ENCODE peak calls at places on chromosomes 16 and 17, in four cellular contexts. One of them, this sample, is unnamed.

GRCh38 chr17:19659366-19660177 is 11.0 kb downstream of the ALDH3A2 start:
- DNase-seq in K562: no peak
- DNase-seq in SK-N-SH: no peak
- DNase-seq in HepG2: peak
- DNase-seq in this sample: no peak

GRCh38 chr17:32870969-32871368 is 6.0 kb downstream of the MYO1D start:
- DNase-seq in K562: no peak
- DNase-seq in SK-N-SH: no peak
- DNase-seq in HepG2: no peak
- DNase-seq in this sample: no peak

GRCh38 chr17:56351675-56352074 is 198.4 kb downstream of the ANKFN1 start:
- DNase-seq in K562: no peak
- DNase-seq in SK-N-SH: no peak
- DNase-seq in HepG2: no peak
- DNase-seq in this sample: no peak

GRCh38 chr17:27760069-27760885 is 40.1 kb downstream of the NOS2 start:
- DNase-seq in K562: peak
- DNase-seq in SK-N-SH: peak
- DNase-seq in HepG2: peak
- DNase-seq in this sample: peak

GRCh38 chr17:21299981-21300600 is 15.6 kb downstream of the MAP2K3 start:
- DNase-seq in K562: no peak
- DNase-seq in SK-N-SH: no peak
- DNase-seq in HepG2: no peak
- DNase-seq in this sample: no peak

GRCh38 chr17:30824002-30824355 is 513 bp downstream of the CRLF3 start:
- DNase-seq in K562: peak
- DNase-seq in SK-N-SH: peak
- DNase-seq in HepG2: no peak
- DNase-seq in this sample: peak

GRCh38 chr17:32445976-32446375 is 1.7 kb downstream of the PSMD11 start:
- DNase-seq in K562: no peak
- DNase-seq in SK-N-SH: no peak
- DNase-seq in HepG2: no peak
- DNase-seq in this sample: no peak

GRCh38 chr17:51770031-51770759 is 388.3 kb downstream of the CA10 start:
- DNase-seq in K562: no peak
- DNase-seq in SK-N-SH: no peak
- DNase-seq in HepG2: no peak
- DNase-seq in this sample: no peak

GRCh38 chr17:2194778-2195417 is 108.7 kb downstream of the SMG6 start:
- DNase-seq in K562: no peak
- DNase-seq in SK-N-SH: no peak
- DNase-seq in HepG2: no peak
- DNase-seq in this sample: peak

GRCh38 chr16:68075980-68076379 is 9.2 kb upstream of the NFATC3 start:
- DNase-seq in K562: no peak
- DNase-seq in SK-N-SH: no peak
- DNase-seq in HepG2: no peak
- DNase-seq in this sample: no peak

GRCh38 chr16:51440096-51440495 is 289.0 kb upstream of the SALL1 start:
- DNase-seq in K562: no peak
- DNase-seq in SK-N-SH: no peak
- DNase-seq in HepG2: no peak
- DNase-seq in this sample: no peak

GRCh38 chr17:62653831-62654829 is 26.7 kb downstream of the MRC2 start:
- DNase-seq in K562: peak
- DNase-seq in SK-N-SH: peak
- DNase-seq in HepG2: no peak
- DNase-seq in this sample: peak

GRCh38 chr17:27498615-27499316 is 42.5 kb downstream of the KSR1 start:
- DNase-seq in K562: no peak
- DNase-seq in SK-N-SH: no peak
- DNase-seq in HepG2: no peak
- DNase-seq in this sample: no peak

GRCh38 chr17:38761612-38762011 is 9.1 kb downstream of the PSMB3 start:
- DNase-seq in K562: peak
- DNase-seq in SK-N-SH: peak
- DNase-seq in HepG2: peak
- DNase-seq in this sample: peak

GRCh38 chr17:32936894-32937500 is 9.0 kb downstream of the TMEM98 start:
- DNase-seq in K562: peak
- DNase-seq in SK-N-SH: peak
- DNase-seq in HepG2: peak
- DNase-seq in this sample: peak

GRCh38 chr16:1159973-1160772 is 7.3 kb downstream of the CACNA1H start:
- DNase-seq in K562: peak
- DNase-seq in SK-N-SH: peak
- DNase-seq in HepG2: peak
- DNase-seq in this sample: peak

GRCh38 chr16:11036868-11037410 is 92.6 kb downstream of the CLEC16A start:
- DNase-seq in K562: no peak
- DNase-seq in SK-N-SH: no peak
- DNase-seq in HepG2: no peak
- DNase-seq in this sample: no peak

GRCh38 chr17:83194189-83194565 is 114.8 kb downstream of the METRNL start:
- DNase-seq in K562: no peak
- DNase-seq in SK-N-SH: no peak
- DNase-seq in HepG2: no peak
- DNase-seq in this sample: no peak

GRCh38 chr16:85626191-85626951 is 13.2 kb downstream of the GSE1 start:
- DNase-seq in K562: no peak
- DNase-seq in SK-N-SH: peak
- DNase-seq in HepG2: no peak
- DNase-seq in this sample: peak

GRCh38 chr17:19718041-19718612 is 1.7 kb upstream of the SLC47A2 start:
- DNase-seq in K562: no peak
- DNase-seq in SK-N-SH: peak
- DNase-seq in HepG2: no peak
- DNase-seq in this sample: no peak

GRCh38 chr17:8038954-8039610 is at the start of gene ALOX15B:
- DNase-seq in K562: no peak
- DNase-seq in SK-N-SH: no peak
- DNase-seq in HepG2: no peak
- DNase-seq in this sample: peak

GRCh38 chr17:10105513-10106001 is 92.8 kb downstream of the GAS7 start:
- DNase-seq in K562: no peak
- DNase-seq in SK-N-SH: no peak
- DNase-seq in HepG2: no peak
- DNase-seq in this sample: no peak

GRCh38 chr17:4529533-4530152 is 25.5 kb downstream of the MYBBP1A start:
- DNase-seq in K562: no peak
- DNase-seq in SK-N-SH: no peak
- DNase-seq in HepG2: no peak
- DNase-seq in this sample: no peak

GRCh38 chr16:79605999-79606398 is 5.5 kb upstream of the MAF start:
- DNase-seq in K562: no peak
- DNase-seq in SK-N-SH: no peak
- DNase-seq in HepG2: no peak
- DNase-seq in this sample: no peak

GRCh38 chr16:31323959-31324629 is 30.9 kb upstream of the ITGAX start:
- DNase-seq in K562: no peak
- DNase-seq in SK-N-SH: no peak
- DNase-seq in HepG2: no peak
- DNase-seq in this sample: no peak

GRCh38 chr16:83438326-83438725 is 369.5 kb upstream of the HSBP1 start:
- DNase-seq in K562: no peak
- DNase-seq in SK-N-SH: no peak
- DNase-seq in HepG2: no peak
- DNase-seq in this sample: no peak

GRCh38 chr17:31308372-31308905 is 5.4 kb downstream of the EVI2B start:
- DNase-seq in K562: no peak
- DNase-seq in SK-N-SH: no peak
- DNase-seq in HepG2: no peak
- DNase-seq in this sample: no peak

DNA sequence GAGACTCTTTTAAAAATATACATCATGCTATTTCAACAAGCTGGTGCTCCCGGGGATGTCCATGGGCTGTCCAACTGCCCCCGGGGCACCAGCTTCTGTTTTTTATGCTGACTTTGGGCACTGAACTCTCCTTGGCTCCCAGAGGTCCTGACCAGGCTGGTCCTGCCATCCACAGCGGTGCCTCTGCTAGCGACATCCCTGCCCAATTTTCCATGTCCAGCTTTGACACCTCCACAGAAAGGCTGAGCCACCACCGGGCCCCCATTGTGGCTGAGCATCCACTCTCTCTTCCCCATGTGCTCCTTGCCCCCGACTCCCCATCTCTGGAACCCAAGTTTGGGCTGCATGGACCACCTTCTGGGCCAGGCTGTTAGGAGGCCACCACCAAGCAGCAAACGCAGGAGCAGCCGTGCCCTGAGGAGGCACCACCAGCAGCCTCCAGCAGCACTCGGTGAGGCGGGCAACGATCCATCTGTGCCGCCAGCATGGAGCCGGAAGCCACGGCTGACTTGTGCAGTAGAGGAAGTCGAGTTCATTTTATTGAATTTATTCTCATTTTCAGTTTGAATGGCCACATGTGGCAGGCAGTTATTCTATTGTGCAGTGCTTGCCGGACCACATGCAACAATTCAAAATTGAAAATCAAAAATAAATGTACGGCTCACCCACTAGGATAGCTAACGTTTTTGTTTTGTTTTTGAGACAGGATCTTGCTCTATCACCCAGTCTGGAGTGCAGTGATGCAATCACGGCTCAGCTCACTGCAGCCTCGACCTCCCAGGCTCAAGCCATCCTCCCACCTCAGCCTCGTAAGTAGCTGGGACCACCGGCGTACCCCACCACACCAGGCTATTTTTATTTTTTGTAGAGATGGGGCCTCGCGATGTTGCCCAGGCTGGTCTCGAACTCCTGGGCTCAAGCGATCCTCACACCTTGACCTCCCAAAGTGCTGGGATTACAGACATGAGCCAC is 2.8 kb upstream of the MEAK7 start:
- DNase-seq in K562: no peak
- DNase-seq in SK-N-SH: no peak
- DNase-seq in HepG2: no peak
- DNase-seq in this sample: peak
- TF ChIP-seq FOXJ3 in K562: no peak
- TF ChIP-seq FOXJ3 in SK-N-SH: no peak
- TF ChIP-seq FOXJ3 in HepG2: no peak
- TF ChIP-seq FOXJ3 in this sample: no peak

GRCh38 chr17:66849851-66850580 is 15.1 kb downstream of the CACNG5 start:
- DNase-seq in K562: no peak
- DNase-seq in SK-N-SH: no peak
- DNase-seq in HepG2: no peak
- DNase-seq in this sample: no peak
- TF ChIP-seq FOXJ3 in K562: no peak
- TF ChIP-seq FOXJ3 in SK-N-SH: no peak
- TF ChIP-seq FOXJ3 in HepG2: no peak
- TF ChIP-seq FOXJ3 in this sample: no peak

DNA sequence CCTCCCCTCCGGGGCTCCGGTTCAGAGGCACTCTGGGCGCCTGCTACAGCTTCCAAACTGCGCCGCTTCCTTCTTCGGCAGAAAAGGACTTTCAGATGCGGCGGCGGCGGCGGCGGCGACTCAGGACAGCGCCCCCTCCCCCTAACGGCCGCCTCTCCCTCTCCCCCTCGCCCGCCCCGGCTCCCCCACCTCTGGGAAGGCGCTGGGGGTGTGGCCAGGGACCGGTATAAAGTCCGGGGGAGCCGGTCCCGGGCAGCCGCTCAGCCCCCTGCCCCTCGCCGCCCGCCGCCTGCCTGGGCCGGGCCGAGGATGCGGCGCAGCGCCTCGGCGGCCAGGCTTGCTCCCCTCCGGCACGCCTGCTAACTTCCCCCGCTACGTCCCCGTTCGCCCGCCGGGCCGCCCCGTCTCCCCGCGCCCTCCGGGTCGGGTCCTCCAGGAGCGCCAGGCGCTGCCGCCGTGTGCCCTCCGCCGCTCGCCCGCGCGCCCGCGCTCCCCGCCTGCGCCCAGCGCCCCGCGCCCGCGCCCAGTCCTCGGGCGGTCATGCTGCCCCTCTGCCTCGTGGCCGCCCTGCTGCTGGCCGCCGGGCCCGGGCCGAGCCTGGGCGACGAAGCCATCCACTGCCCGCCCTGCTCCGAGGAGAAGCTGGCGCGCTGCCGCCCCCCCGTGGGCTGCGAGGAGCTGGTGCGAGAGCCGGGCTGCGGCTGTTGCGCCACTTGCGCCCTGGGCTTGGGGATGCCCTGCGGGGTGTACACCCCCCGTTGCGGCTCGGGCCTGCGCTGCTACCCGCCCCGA is at the start of gene IGFBP4:
- DNase-seq in K562: peak
- DNase-seq in SK-N-SH: peak
- DNase-seq in HepG2: peak
- DNase-seq in this sample: peak
- TF ChIP-seq FOXJ3 in K562: no peak
- TF ChIP-seq FOXJ3 in SK-N-SH: no peak
- TF ChIP-seq FOXJ3 in HepG2: peak
- TF ChIP-seq FOXJ3 in this sample: no peak

GRCh38 chr16:86961133-86961720 is 356.0 kb downstream of the C16orf95 start:
- DNase-seq in K562: no peak
- DNase-seq in SK-N-SH: no peak
- DNase-seq in HepG2: no peak
- DNase-seq in this sample: no peak
- TF ChIP-seq FOXJ3 in K562: no peak
- TF ChIP-seq FOXJ3 in SK-N-SH: no peak
- TF ChIP-seq FOXJ3 in HepG2: no peak
- TF ChIP-seq FOXJ3 in this sample: no peak

DNA sequence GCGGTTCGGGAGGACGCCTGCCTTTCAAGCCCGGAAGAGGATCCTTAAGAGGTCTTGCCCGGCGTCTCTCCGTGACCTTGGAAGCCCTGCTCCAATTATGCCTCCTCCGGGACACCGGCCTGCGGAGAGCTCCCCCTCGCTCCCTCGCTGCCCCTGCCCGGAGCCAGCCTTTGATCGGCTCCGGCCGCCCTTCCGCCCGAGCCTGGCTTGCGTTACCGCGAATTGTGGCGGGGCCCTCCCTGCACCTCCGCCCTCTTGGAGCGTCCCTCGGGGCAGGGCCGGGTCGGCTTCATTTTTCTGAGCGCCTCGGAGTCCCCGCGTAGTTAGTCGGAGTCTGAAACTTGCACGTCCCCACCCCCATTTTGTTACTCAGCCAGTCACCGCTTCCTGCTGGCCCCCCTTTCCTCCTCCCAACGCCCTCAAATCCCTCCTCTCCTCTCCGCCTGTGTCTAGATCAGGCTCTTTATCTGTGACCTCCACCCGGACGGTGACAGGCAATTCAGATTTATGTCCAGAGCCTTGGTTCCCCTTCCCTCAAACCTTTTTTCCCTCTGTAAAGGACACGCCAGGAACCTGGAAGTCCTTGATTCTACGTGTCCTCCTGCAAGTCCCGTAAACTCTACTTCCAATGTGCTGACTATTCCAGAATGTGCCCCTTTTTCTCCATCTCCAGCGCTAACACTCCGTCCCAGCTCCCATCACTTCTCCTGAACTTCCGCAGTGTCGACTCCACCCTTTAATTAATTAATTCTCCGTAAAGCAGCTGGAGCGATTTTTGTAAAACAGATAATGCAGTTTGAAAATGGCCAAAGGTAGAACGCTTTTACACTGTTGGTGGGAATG is 569 bp upstream of the RABEP2 start:
- DNase-seq in K562: peak
- DNase-seq in SK-N-SH: no peak
- DNase-seq in HepG2: peak
- DNase-seq in this sample: no peak
- TF ChIP-seq FOXJ3 in K562: no peak
- TF ChIP-seq FOXJ3 in SK-N-SH: no peak
- TF ChIP-seq FOXJ3 in HepG2: no peak
- TF ChIP-seq FOXJ3 in this sample: no peak